ENCODE peak calls at places on chromosomes 5 and 9, in six cellular contexts. One of them, this sample, is unnamed.

GRCh38 chr9:4837126-4837767 is 44.5 kb downstream of the RCL1 start:
- DNase-seq in stimulated activated CD8-positive, alpha-beta memory T cell treated with anti-CD3 and anti-CD28 coated beads, Interleukin-15, amount 100 ng/mL, for 1 hour: no peak
- DNase-seq in activated T-helper 1 cell treated with Interleukin-2 at 50 U/mL for 16 hours: no peak
- DNase-seq in GM12865: no peak
- DNase-seq in K562: no peak
- DNase-seq in amniotic epithelial cell: peak; percentile 46
- DNase-seq in this sample: no peak

GRCh38 chr9:98780059-98780749 is 16.2 kb downstream of the ANKS6 start:
- DNase-seq in stimulated activated CD8-positive, alpha-beta memory T cell treated with anti-CD3 and anti-CD28 coated beads, Interleukin-15, amount 100 ng/mL, for 1 hour: no peak
- DNase-seq in activated T-helper 1 cell treated with Interleukin-2 at 50 U/mL for 16 hours: no peak
- DNase-seq in GM12865: no peak
- DNase-seq in K562: no peak
- DNase-seq in amniotic epithelial cell: no peak
- DNase-seq in this sample: no peak

GRCh38 chr5:140267201-140267540 is 35.7 kb downstream of the PFDN1 start:
- DNase-seq in stimulated activated CD8-positive, alpha-beta memory T cell treated with anti-CD3 and anti-CD28 coated beads, Interleukin-15, amount 100 ng/mL, for 1 hour: no peak
- DNase-seq in activated T-helper 1 cell treated with Interleukin-2 at 50 U/mL for 16 hours: no peak
- DNase-seq in GM12865: no peak
- DNase-seq in K562: no peak
- DNase-seq in amniotic epithelial cell: no peak
- DNase-seq in this sample: no peak

GRCh38 chr5:61139931-61140330 is 22.3 kb downstream of the SMIM15 start:
- DNase-seq in stimulated activated CD8-positive, alpha-beta memory T cell treated with anti-CD3 and anti-CD28 coated beads, Interleukin-15, amount 100 ng/mL, for 1 hour: no peak
- DNase-seq in activated T-helper 1 cell treated with Interleukin-2 at 50 U/mL for 16 hours: no peak
- DNase-seq in GM12865: no peak
- DNase-seq in K562: no peak
- DNase-seq in amniotic epithelial cell: no peak
- DNase-seq in this sample: no peak

GRCh38 chr9:78295177-78295575 is 1.7 kb upstream of the PSAT1 start:
- DNase-seq in stimulated activated CD8-positive, alpha-beta memory T cell treated with anti-CD3 and anti-CD28 coated beads, Interleukin-15, amount 100 ng/mL, for 1 hour: no peak
- DNase-seq in activated T-helper 1 cell treated with Interleukin-2 at 50 U/mL for 16 hours: no peak
- DNase-seq in GM12865: no peak
- DNase-seq in K562: no peak
- DNase-seq in amniotic epithelial cell: no peak
- DNase-seq in this sample: no peak

GRCh38 chr5:137609122-137609521 is 110.0 kb upstream of the SPOCK1 start:
- DNase-seq in stimulated activated CD8-positive, alpha-beta memory T cell treated with anti-CD3 and anti-CD28 coated beads, Interleukin-15, amount 100 ng/mL, for 1 hour: no peak
- DNase-seq in activated T-helper 1 cell treated with Interleukin-2 at 50 U/mL for 16 hours: no peak
- DNase-seq in GM12865: no peak
- DNase-seq in K562: no peak
- DNase-seq in amniotic epithelial cell: no peak
- DNase-seq in this sample: no peak

GRCh38 chr9:87280421-87280820 is 217.2 kb upstream of the DAPK1 start:
- DNase-seq in stimulated activated CD8-positive, alpha-beta memory T cell treated with anti-CD3 and anti-CD28 coated beads, Interleukin-15, amount 100 ng/mL, for 1 hour: no peak
- DNase-seq in activated T-helper 1 cell treated with Interleukin-2 at 50 U/mL for 16 hours: no peak
- DNase-seq in GM12865: no peak
- DNase-seq in K562: no peak
- DNase-seq in amniotic epithelial cell: peak; percentile 99
- DNase-seq in this sample: no peak

GRCh38 chr5:176183321-176184074 is 54.7 kb upstream of the SIMC1 start:
- DNase-seq in stimulated activated CD8-positive, alpha-beta memory T cell treated with anti-CD3 and anti-CD28 coated beads, Interleukin-15, amount 100 ng/mL, for 1 hour: no peak
- DNase-seq in activated T-helper 1 cell treated with Interleukin-2 at 50 U/mL for 16 hours: no peak
- DNase-seq in GM12865: no peak
- DNase-seq in K562: peak; percentile 27
- DNase-seq in amniotic epithelial cell: no peak
- DNase-seq in this sample: no peak

GRCh38 chr5:58759745-58760144 is 176.9 kb downstream of the RAB3C start:
- DNase-seq in stimulated activated CD8-positive, alpha-beta memory T cell treated with anti-CD3 and anti-CD28 coated beads, Interleukin-15, amount 100 ng/mL, for 1 hour: no peak
- DNase-seq in activated T-helper 1 cell treated with Interleukin-2 at 50 U/mL for 16 hours: no peak
- DNase-seq in GM12865: peak; percentile 58
- DNase-seq in K562: no peak
- DNase-seq in amniotic epithelial cell: no peak
- DNase-seq in this sample: no peak

GRCh38 chr5:73488806-73489205 is 9.4 kb upstream of the BTF3 start:
- DNase-seq in stimulated activated CD8-positive, alpha-beta memory T cell treated with anti-CD3 and anti-CD28 coated beads, Interleukin-15, amount 100 ng/mL, for 1 hour: no peak
- DNase-seq in activated T-helper 1 cell treated with Interleukin-2 at 50 U/mL for 16 hours: no peak
- DNase-seq in GM12865: no peak
- DNase-seq in K562: peak; percentile 86
- DNase-seq in amniotic epithelial cell: no peak
- DNase-seq in this sample: no peak

GRCh38 chr5:180153099-180153498 is 55.9 kb downstream of the RASGEF1C start:
- DNase-seq in stimulated activated CD8-positive, alpha-beta memory T cell treated with anti-CD3 and anti-CD28 coated beads, Interleukin-15, amount 100 ng/mL, for 1 hour: no peak
- DNase-seq in activated T-helper 1 cell treated with Interleukin-2 at 50 U/mL for 16 hours: no peak
- DNase-seq in GM12865: no peak
- DNase-seq in K562: no peak
- DNase-seq in amniotic epithelial cell: no peak
- DNase-seq in this sample: no peak